ENCODE peak calls at places on chromosome 17, in nine cellular contexts. W is stimulated activated CD4-positive, alpha-beta T cell treated with anti-CD3 and anti-CD28 coated beads, Interleukin-2, amount 100 ng/mL, for 4 hours; T is A172; P is C1 segment of cervical spinal cord; F is memory B cell; Q is fibroblast of lung; U is nephron progenitor cell; J is fibroblast of the conjunctiva; Y is activated CD4-positive, alpha-beta T cell treated with anti-CD3 and anti-CD28 coated beads for 48 hours. X is an unnamed sample.

GRCh38 chr17:44258811-44259351 is 9.1 kb downstream of the SLC4A1 start:
- DNase-seq in Q (no peak), F (no peak), J (no peak), U (no peak), Y (no peak), W (no peak), P (no peak), T (no peak), X (no peak)

GRCh38 chr17:76940293-76940692 is 72.1 kb downstream of the MGAT5B start:
- DNase-seq in U (no peak), W (no peak), Y (no peak), Q (no peak), T (no peak), F (no peak), J (no peak), P (no peak), X (peak; percentile 60)

GRCh38 chr17:68497885-68498319 is 14.3 kb upstream of the PRKAR1A start:
- DNase-seq in T (no peak), J (no peak), P (peak; percentile 3), Q (no peak), U (no peak), W (no peak), Y (no peak), F (peak; percentile 32), X (no peak)

GRCh38 chr17:7831233-7831632 is 2.8 kb upstream of the KDM6B start:
- DNase-seq in P (no peak), Y (no peak), J (no peak), T (no peak), W (no peak), Q (no peak), U (no peak), F (no peak), X (no peak)

GRCh38 chr17:48995871-48996695 is 1.1 kb upstream of the IGF2BP1 start:
- DNase-seq in U (peak; percentile 89), J (no peak), T (peak; percentile 94), F (peak; percentile 48), P (no peak), Y (peak; percentile 16), Q (no peak), W (no peak), X (peak; percentile 91)

GRCh38 chr17:4544656-4545216 is 10.4 kb downstream of the MYBBP1A start:
- DNase-seq in J (no peak), T (no peak), F (no peak), P (no peak), W (no peak), U (no peak), Y (no peak), Q (no peak), X (no peak)

GRCh38 chr17:8141046-8141445 is 11.2 kb downstream of the PER1 start:
- DNase-seq in F (no peak), U (no peak), W (no peak), T (no peak), Y (no peak), J (no peak), Q (no peak), P (no peak), X (no peak)

GRCh38 chr17:49580055-49580721 is 4.5 kb downstream of the NXPH3 start:
- DNase-seq in W (no peak), P (no peak), U (no peak), Q (no peak), J (no peak), F (no peak), T (no peak), Y (no peak), X (no peak)

GRCh38 chr17:56159764-56160394 is 6.6 kb downstream of the ANKFN1 start:
- DNase-seq in T (no peak), F (no peak), J (no peak), U (no peak), W (no peak), Y (no peak), P (no peak), Q (no peak), X (no peak)

GRCh38 chr17:37179893-37180292 is 195.9 kb upstream of the C17orf78 start:
- DNase-seq in P (no peak), J (peak; percentile 17), W (no peak), U (no peak), F (no peak), T (peak; percentile 58), Y (no peak), Q (peak; percentile 72), X (no peak)

GRCh38 chr17:40596261-40596919 is 31.1 kb upstream of the CCR7 start:
- DNase-seq in T (peak; percentile 96), W (no peak), U (no peak), P (no peak), J (no peak), Y (peak; percentile 60), F (no peak), Q (peak; percentile 7), X (peak; percentile 38)

GRCh38 chr17:54678158-54678557 is 222.5 kb upstream of the TOM1L1 start:
- DNase-seq in W (no peak), T (no peak), J (no peak), F (no peak), P (no peak), U (no peak), Y (no peak), Q (no peak), X (no peak)

GRCh38 chr17:77649717-77650211 is 308.7 kb upstream of the TNRC6C start:
- DNase-seq in W (no peak), T (peak; percentile 59), U (no peak), Y (peak; percentile 28), P (no peak), Q (peak; percentile 12), J (no peak), F (no peak), X (no peak)

GRCh38 chr17:50180066-50180465 is 14.3 kb downstream of the SGCA start:
- DNase-seq in Y (no peak), F (no peak), P (no peak), T (no peak), Q (no peak), W (no peak), U (no peak), J (no peak), X (no peak)

GRCh38 chr17:63474914-63475460 is 1.9 kb upstream of the ACE start:
- DNase-seq in U (no peak), J (no peak), W (no peak), P (no peak), F (no peak), Y (no peak), Q (no peak), T (no peak), X (no peak)

GRCh38 chr17:7558544-7559306 is at the start of gene TNFSF13:
- DNase-seq in Q (no peak), W (no peak), J (no peak), P (peak; percentile 78), U (no peak), Y (no peak), F (no peak), T (no peak), X (no peak)

GRCh38 chr17:10127819-10128375 is 70.5 kb downstream of the GAS7 start:
- DNase-seq in P (no peak), Y (no peak), J (peak; percentile 88), W (no peak), T (no peak), Q (peak; percentile 94), F (no peak), U (peak; percentile 32), X (peak; percentile 40)

GRCh38 chr17:65099941-65100315 is 37.2 kb upstream of the RGS9 start:
- DNase-seq in Q (peak; percentile 29), W (peak; percentile 74), U (no peak), J (peak; percentile 69), F (peak; percentile 35), Y (peak; percentile 92), P (peak; percentile 30), T (peak; percentile 90), X (peak; percentile 35)

GRCh38 chr17:74610108-74610507 is 13.4 kb downstream of the CD300E start:
- DNase-seq in W (no peak), U (peak; percentile 45), J (no peak), T (peak; percentile 16), P (no peak), F (no peak), Y (no peak), Q (no peak), X (peak; percentile 65)

GRCh38 chr17:81035389-81036127 is 607 bp downstream of the BAIAP2 start:
- DNase-seq in J (no peak), Y (peak; percentile 20), Q (peak; percentile 37), W (no peak), T (no peak), P (no peak), F (no peak), U (peak; percentile 60), X (peak; percentile 64)